ENCODE peak calls at places on chromosome 14, in ten cellular contexts. O, T, Q, V, C, W, U, I, E and G are unnamed samples.

GRCh38 chr14:32576088-32576795 is 247.1 kb downstream of the AKAP6 start:
- DNase-seq in O (peak; percentile 33), T (peak; percentile 42), Q (no peak), V (peak; percentile 50), C (no peak), W (peak; percentile 16), U (peak; percentile 38), I (no peak), E (peak; percentile 41), G (no peak)

GRCh38 chr14:24818054-24818822 is 184.2 kb upstream of the GZMB start:
- DNase-seq in O (no peak), T (no peak), Q (no peak), V (no peak), C (no peak), W (no peak), U (no peak), I (no peak), E (peak; percentile 41), G (peak; percentile 72)

GRCh38 chr14:104925941-104926609 is 1.4 kb downstream of the PLD4 start:
- DNase-seq in O (no peak), T (no peak), Q (no peak), V (peak; percentile 12), C (peak; percentile 92), W (no peak), U (no peak), I (no peak), E (no peak), G (no peak)

GRCh38 chr14:32682219-32682618 is 256.5 kb upstream of the NPAS3 start:
- DNase-seq in O (no peak), T (no peak), Q (no peak), V (no peak), C (no peak), W (no peak), U (no peak), I (no peak), E (no peak), G (no peak)

GRCh38 chr14:84025258-84026012 is 1504.5 kb upstream of the FLRT2 start:
- DNase-seq in O (no peak), T (no peak), Q (peak; percentile 26), V (no peak), C (no peak), W (no peak), U (no peak), I (peak; percentile 21), E (no peak), G (no peak)

GRCh38 chr14:44529026-44529425 is 21.9 kb upstream of the FSCB start:
- DNase-seq in O (no peak), T (no peak), Q (no peak), V (no peak), C (no peak), W (no peak), U (no peak), I (no peak), E (no peak), G (no peak)

GRCh38 chr14:53894456-53894855 is 62.2 kb downstream of the BMP4 start:
- DNase-seq in O (no peak), T (no peak), Q (no peak), V (peak; percentile 27), C (no peak), W (no peak), U (no peak), I (no peak), E (no peak), G (no peak)

GRCh38 chr14:63394856-63395255 is 76.1 kb upstream of the GPHB5 start:
- DNase-seq in O (no peak), T (no peak), Q (no peak), V (no peak), C (no peak), W (no peak), U (no peak), I (no peak), E (no peak), G (no peak)

GRCh38 chr14:61140271-61140670 is 140.9 kb downstream of the TMEM30B start:
- DNase-seq in O (no peak), T (no peak), Q (no peak), V (no peak), C (no peak), W (no peak), U (no peak), I (no peak), E (no peak), G (no peak)

GRCh38 chr14:64549805-64550538 is at the start of gene PPP1R36:
- DNase-seq in O (peak; percentile 39), T (no peak), Q (peak; percentile 34), V (no peak), C (no peak), W (no peak), U (peak; percentile 27), I (peak; percentile 64), E (peak; percentile 81), G (peak; percentile 47)

GRCh38 chr14:94113073-94113472 is 2.5 kb downstream of the IFI27 start:
- DNase-seq in O (no peak), T (no peak), Q (no peak), V (no peak), C (no peak), W (no peak), U (no peak), I (no peak), E (no peak), G (no peak)

GRCh38 chr14:62629070-62629580 is 416.1 kb downstream of the KCNH5 start:
- DNase-seq in O (no peak), T (no peak), Q (no peak), V (no peak), C (no peak), W (no peak), U (no peak), I (no peak), E (no peak), G (no peak)

GRCh38 chr14:96267336-96267735 is 11.3 kb downstream of the BDKRB1 start:
- DNase-seq in O (no peak), T (no peak), Q (no peak), V (peak; percentile 53), C (no peak), W (no peak), U (no peak), I (no peak), E (no peak), G (peak; percentile 50)

GRCh38 chr14:28671425-28671824 is 95.2 kb upstream of the FOXG1 start:
- DNase-seq in O (no peak), T (no peak), Q (no peak), V (no peak), C (no peak), W (no peak), U (no peak), I (no peak), E (no peak), G (no peak)

GRCh38 chr14:31867570-31867969 is 209.5 kb upstream of the ARHGAP5 start:
- DNase-seq in O (no peak), T (no peak), Q (no peak), V (no peak), C (no peak), W (no peak), U (no peak), I (no peak), E (no peak), G (no peak)

GRCh38 chr14:101235042-101235871 is 326.0 kb upstream of the DIO3 start:
- DNase-seq in O (peak; percentile 53), T (peak; percentile 26), Q (peak; percentile 50), V (peak; percentile 25), C (no peak), W (no peak), U (peak; percentile 27), I (peak; percentile 68), E (peak; percentile 65), G (peak; percentile 78)

GRCh38 chr14:101905614-101906013 is 58.8 kb upstream of the DYNC1H1 start:
- DNase-seq in O (no peak), T (no peak), Q (no peak), V (no peak), C (no peak), W (no peak), U (no peak), I (no peak), E (no peak), G (no peak)

GRCh38 chr14:92513204-92513965 is at the start of gene RIN3:
- DNase-seq in O (peak; percentile 61), T (no peak), Q (peak; percentile 58), V (peak; percentile 34), C (no peak), W (peak; percentile 42), U (peak; percentile 70), I (peak; percentile 72), E (peak; percentile 61), G (peak; percentile 60)

GRCh38 chr14:77027538-77028383 is 747 bp downstream of the IRF2BPL start:
- DNase-seq in O (peak; percentile 74), T (no peak), Q (peak; percentile 76), V (peak; percentile 65), C (no peak), W (peak; percentile 69), U (peak; percentile 86), I (peak; percentile 89), E (peak; percentile 75), G (peak; percentile 79)
- TF ChIP-seq CTCF in O (no peak), T (no peak), Q (peak; percentile 8), V (no peak), C (no peak), W (no peak), U (peak; percentile 29), I (peak; percentile 13), E (no peak), G (no peak)

GRCh38 chr14:100011568-100012325 is 53.5 kb upstream of the EVL start:
- DNase-seq in O (no peak), T (no peak), Q (no peak), V (no peak), C (no peak), W (no peak), U (no peak), I (no peak), E (no peak), G (no peak)
- H3K27ac ChIP-seq in O (no peak overlapping the region), T (no peak overlapping the region), Q (peak overlapping the region; percentile 13), V (no peak overlapping the region), C (no peak overlapping the region), W (peak overlapping the region; percentile 12), U (no peak overlapping the region), I (no peak overlapping the region), E (no peak overlapping the region), G (no peak overlapping the region)

DNA sequence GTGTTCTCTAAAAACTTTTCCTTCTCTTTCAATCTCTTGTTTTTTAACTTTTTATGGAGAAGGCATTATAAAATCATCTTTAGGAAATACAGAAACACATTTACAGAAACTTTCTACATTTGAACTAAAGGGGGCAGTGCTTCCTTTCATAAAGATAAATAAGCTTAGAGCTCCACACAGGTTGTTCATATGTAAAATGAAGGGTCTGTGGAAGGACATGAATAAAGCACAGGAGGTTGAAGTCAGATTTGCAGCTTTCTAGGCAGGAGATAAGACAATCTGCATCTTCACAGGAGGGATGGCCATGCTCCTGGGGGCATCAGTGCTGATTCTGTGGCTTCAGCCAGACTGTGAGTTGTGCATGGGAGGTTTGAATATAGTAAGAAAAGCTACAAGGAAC is 426.0 kb downstream of the DAD1 start:
- DNase-seq in O (no peak), T (no peak), Q (no peak), V (no peak), C (no peak), W (no peak), U (no peak), I (no peak), E (no peak), G (no peak)
- TF ChIP-seq CTCF in O (no peak), T (no peak), Q (peak; percentile 28), V (peak; percentile 38), C (no peak), W (peak; percentile 15), U (no peak), I (no peak), E (peak; percentile 40), G (peak; percentile 30)

DNA sequence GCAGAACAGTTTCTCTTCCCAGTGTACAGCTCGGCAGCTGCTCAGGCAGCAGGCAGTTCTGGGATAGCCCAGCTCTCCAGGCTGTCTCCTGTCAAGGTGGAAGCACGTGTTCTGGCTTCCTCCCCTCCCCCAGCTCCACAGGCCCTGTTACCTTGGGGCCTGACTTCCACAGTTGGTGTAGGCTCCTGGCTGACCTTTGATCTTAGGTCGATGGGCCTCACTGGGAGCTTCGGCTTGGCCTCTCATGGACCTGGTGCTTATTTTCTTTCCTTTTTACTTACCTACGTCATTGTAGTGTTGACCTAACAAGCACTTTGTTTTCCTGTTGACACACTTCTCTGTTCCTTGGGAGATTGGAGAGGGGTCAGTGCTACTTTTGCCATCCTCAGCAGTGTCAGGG is 17.0 kb downstream of the DLST start:
- DNase-seq in O (no peak), T (no peak), Q (no peak), V (no peak), C (no peak), W (no peak), U (no peak), I (no peak), E (no peak), G (peak; percentile 89)
- H3K27ac ChIP-seq in O (no peak overlapping the region), T (no peak overlapping the region), Q (peak overlapping the region; percentile 57), V (no peak overlapping the region), C (no peak overlapping the region), W (no peak overlapping the region), U (peak overlapping the region; percentile 62), I (no peak overlapping the region), E (no peak overlapping the region), G (peak overlapping the region; percentile 73)